ENCODE peak calls at places on chromosomes 12 and 14, in five cellular contexts. X is K562, V is GM12878, B is HepG2, T is H1. J is an unnamed sample.

GRCh38 chr14:89445252-89445973 is 28.4 kb upstream of the FOXN3 start:
- DNase-seq in T (no peak), X (no peak), V (no peak), B (no peak), J (no peak)

GRCh38 chr12:19750116-19750644 is 310.9 kb downstream of the AEBP2 start:
- DNase-seq in T (no peak), X (no peak), B (no peak), V (no peak), J (no peak)

GRCh38 chr12:71162832-71163711 is 5.3 kb upstream of the TSPAN8 start:
- DNase-seq in T (no peak), B (peak), X (no peak), V (no peak), J (no peak)

GRCh38 chr12:21547437-21547836 is 21.3 kb downstream of the SPX start:
- DNase-seq in T (no peak), V (no peak), B (no peak), X (no peak), J (no peak)

GRCh38 chr12:39587247-39587646 is 32.4 kb downstream of the ABCD2 start:
- DNase-seq in T (no peak), X (no peak), V (no peak), B (no peak), J (peak)

GRCh38 chr12:54988402-54989054 is 4.0 kb upstream of the TESPA1 start:
- DNase-seq in B (no peak), T (no peak), X (peak), V (no peak), J (no peak)

GRCh38 chr14:38873923-38874612 is 229.0 kb downstream of the SEC23A start:
- DNase-seq in B (no peak), X (no peak), V (no peak), T (no peak), J (no peak)

GRCh38 chr14:100290607-100291304 is 15.5 kb downstream of the SLC25A29 start:
- DNase-seq in T (no peak), B (peak), V (no peak), X (no peak), J (no peak)

GRCh38 chr14:68160779-68161546 is 341.4 kb downstream of the RAD51B start:
- DNase-seq in T (no peak), X (no peak), B (no peak), V (no peak), J (no peak)

GRCh38 chr14:64636980-64637429 is 67.2 kb upstream of the PLEKHG3 start:
- DNase-seq in V (no peak), B (no peak), T (no peak), X (no peak), J (no peak)

GRCh38 chr12:39441189-39441962 is 1.5 kb downstream of the KIF21A start:
- DNase-seq in T (no peak), V (no peak), B (no peak), X (no peak), J (no peak)

GRCh38 chr12:83945871-83946270 is 966.7 kb downstream of the SLC6A15 start:
- DNase-seq in B (peak), X (peak), T (no peak), V (no peak), J (peak)

GRCh38 chr14:95291859-95292542 is 27.7 kb downstream of the CLMN start:
- DNase-seq in T (no peak), X (peak), V (no peak), B (no peak), J (peak)

GRCh38 chr12:79373896-79374499 is 316.8 kb downstream of the PAWR start:
- DNase-seq in B (peak), X (peak), T (peak), V (no peak), J (no peak)

GRCh38 chr14:27528328-27528727 is 930.5 kb upstream of the NOVA1 start:
- DNase-seq in T (no peak), X (no peak), V (no peak), B (peak), J (no peak)

GRCh38 chr12:47102845-47103666 is 23.3 kb upstream of the AMIGO2 start:
- DNase-seq in V (no peak), X (no peak), B (no peak), T (no peak), J (no peak)

GRCh38 chr12:115103884-115104883 is 420.2 kb upstream of the TBX3 start:
- DNase-seq in B (no peak), T (no peak), X (no peak), V (no peak), J (no peak)

GRCh38 chr12:46371718-46372130 is 849 bp downstream of the SLC38A2 start:
- DNase-seq in T (no peak), B (no peak), X (peak), V (no peak), J (no peak)

GRCh38 chr12:110546339-110546738 is 36.8 kb downstream of the PPTC7 start:
- DNase-seq in V (no peak), B (no peak), T (no peak), X (no peak), J (no peak)

GRCh38 chr14:86838363-86838762 is 1154.6 kb downstream of the GALC start:
- DNase-seq in V (no peak), T (no peak), B (no peak), X (no peak), J (no peak)

GRCh38 chr12:124665516-124665915 is 98.1 kb upstream of the NCOR2 start:
- DNase-seq in X (no peak), B (no peak), T (no peak), V (no peak), J (no peak)

GRCh38 chr14:58774531-58774930 is 136.8 kb downstream of the DACT1 start:
- DNase-seq in V (no peak), T (no peak), X (no peak), B (no peak), J (no peak)

GRCh38 chr14:95327558-95328374 is 8.1 kb upstream of the CLMN start:
- DNase-seq in B (no peak), V (peak), X (no peak), T (no peak), J (no peak)

GRCh38 chr14:59254911-59255545 is 66.6 kb downstream of the DAAM1 start:
- DNase-seq in V (no peak), X (no peak), T (no peak), B (no peak), J (no peak)

GRCh38 chr12:99767809-99768208 is 120.3 kb downstream of the GARIN6 start:
- DNase-seq in T (no peak), X (no peak), B (no peak), V (no peak), J (peak)

GRCh38 chr12:100348657-100349454 is 8.0 kb upstream of the SLC17A8 start:
- DNase-seq in T (no peak), X (no peak), B (peak), V (no peak), J (peak)

GRCh38 chr14:72471346-72471745 is 422.6 kb downstream of the DPF3 start:
- DNase-seq in X (no peak), B (no peak), V (no peak), T (no peak), J (no peak)

GRCh38 chr12:92141585-92142244 is 3.9 kb downstream of the BTG1 start:
- DNase-seq in X (no peak), V (no peak), T (no peak), B (no peak), J (no peak)

GRCh38 chr12:121217761-121218160 is 7.8 kb downstream of the P2RX4 start:
- DNase-seq in V (no peak), X (peak), T (no peak), B (peak), J (no peak)

GRCh38 chr12:12349711-12350665 is at the start of gene MANSC1:
- DNase-seq in B (peak), V (no peak), T (peak), X (peak), J (no peak)

GRCh38 chr12:113077859-113078256 is 21.3 kb downstream of the DTX1 start:
- DNase-seq in V (no peak), T (no peak), B (no peak), X (no peak), J (no peak)

GRCh38 chr12:106342397-106343212 is 14.9 kb upstream of the POLR3B start:
- DNase-seq in B (peak), V (no peak), X (no peak), T (no peak), J (no peak)

DNA sequence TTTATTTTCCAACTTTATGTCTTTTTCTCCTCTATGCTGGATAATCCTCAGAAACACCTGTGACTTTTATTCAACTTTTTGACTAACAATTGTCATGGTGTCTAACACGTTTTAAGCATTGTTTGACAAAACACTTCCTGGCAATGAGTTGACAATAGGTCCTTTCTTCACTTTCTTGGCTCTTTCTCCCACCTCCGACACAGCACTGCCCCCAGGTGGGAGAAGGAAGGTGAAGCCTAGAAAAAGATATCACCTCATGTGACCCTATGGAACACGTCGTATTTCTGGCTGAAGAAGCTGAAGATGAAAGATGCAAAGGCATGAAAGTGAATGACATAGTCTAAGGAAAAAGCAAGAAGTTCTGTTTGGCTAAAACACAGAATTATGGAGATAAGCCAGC is 430.0 kb downstream of the ETNK1 start:
- DNase-seq in V (no peak), X (peak), T (peak), B (peak), J (peak)
- TF ChIP-seq JUND in V (no peak), X (no peak), T (no peak), B (no peak), J (no peak)

GRCh38 chr12:52168019-52168717 is 23.6 kb downstream of the KRT80 start:
- DNase-seq in T (no peak), V (no peak), B (peak), X (no peak), J (no peak)
- TF ChIP-seq ATF3 in T (no peak), V (no peak), B (no peak), X (no peak), J (no peak)

GRCh38 chr14:24404814-24405213 is 6.0 kb downstream of the NYNRIN start:
- DNase-seq in B (no peak), X (no peak), T (no peak), V (no peak), J (no peak)

GRCh38 chr14:24399981-24400718 is 1.3 kb downstream of the NYNRIN start:
- DNase-seq in T (no peak), X (no peak), B (no peak), V (no peak), J (no peak)

GRCh38 chr14:24401810-24402702 is 3.3 kb downstream of the NYNRIN start:
- DNase-seq in B (no peak), T (no peak), X (no peak), V (no peak), J (no peak)

GRCh38 chr14:24406416-24406815 is 7.6 kb downstream of the NYNRIN start:
- DNase-seq in T (no peak), X (no peak), B (no peak), V (no peak), J (no peak)

GRCh38 chr14:24403294-24404013 is 4.7 kb downstream of the NYNRIN start:
- DNase-seq in T (no peak), V (no peak), X (no peak), B (no peak), J (no peak)
- TF ChIP-seq CEBPB in T (no peak), V (no peak), X (no peak), B (no peak), J (no peak)

DNA sequence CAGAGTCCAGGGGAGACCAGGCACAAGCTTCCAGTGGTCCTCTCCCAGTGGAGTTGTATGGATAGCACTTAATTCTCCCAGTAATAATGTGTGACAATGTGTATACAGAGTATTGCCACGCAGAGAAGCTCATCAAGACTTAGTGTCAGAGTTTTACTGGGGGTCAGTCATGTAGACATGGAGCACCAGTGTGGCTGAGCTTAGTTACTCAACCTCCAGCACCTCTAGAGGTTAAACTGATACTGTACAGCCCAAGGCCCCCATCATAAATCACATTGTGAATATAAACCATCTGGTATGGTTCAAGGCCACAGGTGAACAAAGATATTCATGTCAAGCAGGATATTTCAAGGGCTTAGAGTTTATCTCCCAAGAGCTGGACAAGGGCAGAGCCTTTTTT is 378.1 kb upstream of the TMPO start:
- DNase-seq in B (no peak), T (no peak), X (no peak), V (no peak), J (no peak)
- TF ChIP-seq JUND in B (no peak), T (no peak), X (no peak), V (no peak), J (no peak)

DNA sequence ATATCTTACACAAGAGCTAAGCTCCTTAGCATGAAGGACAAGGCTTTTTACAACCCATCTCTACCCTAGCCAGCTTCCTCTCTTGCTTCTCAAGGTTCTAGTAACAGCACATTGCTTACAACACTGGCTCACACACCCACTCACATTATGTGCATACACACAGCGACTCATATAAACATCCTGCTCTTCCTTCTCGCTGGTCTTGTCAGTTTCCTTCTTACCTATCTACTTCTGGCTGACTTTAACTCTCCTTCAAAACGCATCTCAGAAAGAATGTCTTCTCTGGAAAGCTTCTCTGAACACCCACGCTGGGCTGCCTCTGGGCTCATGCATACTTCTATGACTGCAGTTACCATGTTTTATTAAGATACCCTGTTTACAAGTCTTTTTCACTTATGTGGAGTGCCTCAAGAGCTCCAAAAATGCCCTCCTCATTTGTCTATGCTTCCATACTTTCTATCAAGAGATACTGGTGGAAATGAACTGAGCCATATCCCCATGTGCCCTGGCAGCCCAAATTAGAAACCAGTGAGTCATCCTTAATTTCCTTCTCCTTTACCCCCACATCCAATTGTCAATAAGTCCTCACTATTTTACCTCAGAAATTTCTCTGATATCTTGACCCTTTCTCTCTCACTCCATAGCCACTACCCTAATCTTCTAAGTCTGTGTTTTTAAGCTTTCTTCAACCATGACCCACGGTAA is 126.9 kb upstream of the KRAS start:
- DNase-seq in T (no peak), V (no peak), X (no peak), B (no peak), J (no peak)
- TF ChIP-seq ATF3 in T (no peak), V (no peak), X (no peak), B (no peak), J (no peak)

DNA sequence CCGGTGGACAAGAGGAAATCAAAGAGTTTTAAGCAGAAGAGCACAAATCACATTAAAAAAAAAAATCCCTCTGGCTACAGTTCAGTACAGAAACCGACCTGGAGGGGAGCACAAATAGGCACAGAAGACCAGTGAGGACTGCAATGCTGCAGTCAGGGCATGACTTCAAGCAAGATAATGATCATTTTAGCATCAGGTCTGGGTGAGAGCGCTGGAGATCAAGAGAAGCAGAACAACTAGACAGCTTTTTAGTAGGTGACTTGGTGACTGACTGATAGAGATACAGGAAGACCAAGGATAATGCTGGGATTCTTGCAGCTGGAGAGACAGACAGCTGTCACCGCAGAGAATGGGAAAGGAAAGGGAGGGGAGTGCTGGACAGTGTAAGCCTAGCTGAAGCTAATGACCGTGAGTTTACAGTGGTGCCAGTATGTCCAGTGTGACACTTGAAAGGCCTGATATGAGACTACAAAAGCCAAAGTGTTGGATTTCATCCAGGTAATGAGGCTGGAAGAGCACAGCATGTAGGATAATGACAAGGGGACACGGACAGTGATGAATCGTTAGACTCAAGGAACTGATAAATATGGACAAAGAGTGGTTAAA is 5.6 kb downstream of the NFYB start:
- DNase-seq in V (no peak), X (no peak), B (no peak), T (no peak), J (no peak)
- TF ChIP-seq CEBPB in V (no peak), X (no peak), B (no peak), T (no peak), J (no peak)

GRCh38 chr12:57983150-57983857 is 41.9 kb downstream of the ATP23 start:
- DNase-seq in X (peak), B (peak), T (peak), V (no peak), J (peak)
- TF ChIP-seq JUND in X (no peak), B (no peak), T (no peak), V (no peak), J (no peak)

DNA sequence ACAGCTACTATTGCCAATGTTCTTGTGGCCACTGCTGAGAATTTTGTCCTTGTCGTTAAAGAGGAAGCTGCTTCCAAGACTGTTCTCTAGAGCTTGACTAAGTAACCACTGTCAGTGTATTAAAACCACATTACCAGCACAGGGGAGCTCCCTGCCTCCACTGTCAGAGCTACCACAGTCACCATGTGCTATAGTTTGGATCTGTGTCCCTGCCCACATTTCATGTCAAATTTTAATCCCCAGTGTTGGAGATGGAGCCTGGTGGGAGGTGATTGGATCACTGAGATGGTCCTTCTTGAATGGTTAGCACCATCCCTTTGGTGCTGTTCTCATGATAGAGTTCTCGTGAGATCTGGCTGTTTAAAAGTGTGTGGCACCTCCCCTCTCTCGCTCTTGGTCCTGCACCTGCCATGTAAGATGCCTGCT is 23.2 kb upstream of the RAP1B start:
- DNase-seq in X (no peak), B (no peak), V (peak), T (no peak), J (no peak)
- TF ChIP-seq ATF3 in X (no peak), B (no peak), V (no peak), T (no peak), J (no peak)

DNA sequence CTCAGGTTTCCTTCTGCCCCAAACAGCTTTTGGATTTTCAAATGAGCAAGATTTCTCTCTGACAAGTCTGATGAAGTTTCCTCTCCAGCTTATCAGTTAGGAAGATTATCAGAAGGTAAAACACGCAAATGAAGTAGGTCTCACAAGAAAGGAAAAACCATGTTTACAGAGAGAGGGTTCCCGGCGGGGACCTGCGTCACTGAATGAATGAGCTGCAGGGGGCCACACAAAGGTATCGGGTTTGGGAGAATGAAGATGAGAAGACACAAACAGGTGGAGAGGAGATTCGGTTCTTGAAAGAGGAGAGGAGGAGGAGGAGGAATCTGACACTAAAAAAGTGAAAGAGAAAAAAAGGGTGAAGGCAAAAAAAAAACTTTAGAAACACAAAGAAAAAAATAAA is 208.6 kb downstream of the CALM1 start:
- DNase-seq in V (no peak), T (no peak), B (no peak), X (no peak), J (no peak)
- TF ChIP-seq CEBPB in V (no peak), T (no peak), B (no peak), X (no peak), J (no peak)

J was measured in HCT116.